ENCODE peak calls at places on chromosomes 12 and 14, in five cellular contexts. One of them, this sample, is unnamed.
A peak's percentile ranks its signal among the peaks of the same experiment; 100 is the strongest.

GRCh38 chr14:54189358-54190354 is 207.2 kb upstream of the CDKN3 start:
- DNase-seq in left ventricle myocardium superior: no peak
- DNase-seq in colonic mucosa: no peak
- DNase-seq in left ventricle myocardium inferior: no peak
- DNase-seq in GM20000: no peak
- DNase-seq in this sample: no peak

GRCh38 chr14:55752580-55753365 is 172.8 kb downstream of the KTN1 start:
- DNase-seq in left ventricle myocardium superior: no peak
- DNase-seq in colonic mucosa: no peak
- DNase-seq in left ventricle myocardium inferior: no peak
- DNase-seq in GM20000: no peak
- DNase-seq in this sample: no peak

GRCh38 chr12:132488127-132489077 is 1.5 kb upstream of the FBRSL1 start:
- DNase-seq in GM20000: no peak
- DNase-seq in left ventricle myocardium superior: peak; percentile 67
- DNase-seq in left ventricle myocardium inferior: peak; percentile 61
- DNase-seq in colonic mucosa: peak; percentile 66
- DNase-seq in this sample: peak; percentile 57

GRCh38 chr12:20483776-20484175 is 115.4 kb downstream of the PDE3A start:
- DNase-seq in GM20000: no peak
- DNase-seq in colonic mucosa: no peak
- DNase-seq in left ventricle myocardium inferior: no peak
- DNase-seq in left ventricle myocardium superior: no peak
- DNase-seq in this sample: no peak

GRCh38 chr12:58889557-58889956 is 30.7 kb downstream of the LRIG3 start:
- DNase-seq in colonic mucosa: no peak
- DNase-seq in GM20000: no peak
- DNase-seq in left ventricle myocardium inferior: no peak
- DNase-seq in left ventricle myocardium superior: no peak
- DNase-seq in this sample: no peak

GRCh38 chr12:112557954-112558630 is 139.3 kb downstream of the PTPN11 start:
- DNase-seq in GM20000: no peak
- DNase-seq in left ventricle myocardium inferior: no peak
- DNase-seq in colonic mucosa: no peak
- DNase-seq in left ventricle myocardium superior: no peak
- DNase-seq in this sample: no peak

GRCh38 chr12:5272061-5272820 is 159.7 kb upstream of the NTF3 start:
- DNase-seq in left ventricle myocardium superior: no peak
- DNase-seq in GM20000: no peak
- DNase-seq in colonic mucosa: peak; percentile 1
- DNase-seq in left ventricle myocardium inferior: no peak
- DNase-seq in this sample: no peak

GRCh38 chr14:54591461-54592245 is 24.7 kb downstream of the SAMD4A start:
- DNase-seq in left ventricle myocardium superior: no peak
- DNase-seq in left ventricle myocardium inferior: no peak
- DNase-seq in colonic mucosa: no peak
- DNase-seq in GM20000: no peak
- DNase-seq in this sample: no peak

GRCh38 chr12:98754095-98754494 is 109.0 kb downstream of the APAF1 start:
- DNase-seq in GM20000: peak; percentile 87
- DNase-seq in colonic mucosa: no peak
- DNase-seq in left ventricle myocardium superior: no peak
- DNase-seq in left ventricle myocardium inferior: no peak
- DNase-seq in this sample: no peak

GRCh38 chr12:40970320-40970907 is 217.7 kb upstream of the PDZRN4 start:
- DNase-seq in left ventricle myocardium superior: no peak
- DNase-seq in left ventricle myocardium inferior: no peak
- DNase-seq in GM20000: no peak
- DNase-seq in colonic mucosa: no peak
- DNase-seq in this sample: no peak

GRCh38 chr14:99784508-99784907 is 8.7 kb upstream of the EML1 start:
- DNase-seq in left ventricle myocardium inferior: no peak
- DNase-seq in GM20000: no peak
- DNase-seq in left ventricle myocardium superior: no peak
- DNase-seq in colonic mucosa: no peak
- DNase-seq in this sample: no peak

GRCh38 chr12:61646639-61647038 is 613.6 kb upstream of the USP15 start:
- DNase-seq in GM20000: no peak
- DNase-seq in left ventricle myocardium inferior: no peak
- DNase-seq in colonic mucosa: no peak
- DNase-seq in left ventricle myocardium superior: no peak
- DNase-seq in this sample: no peak

GRCh38 chr12:65306603-65307501 is 28.4 kb downstream of the MSRB3 start:
- DNase-seq in left ventricle myocardium superior: peak; percentile 73
- DNase-seq in left ventricle myocardium inferior: peak; percentile 50
- DNase-seq in colonic mucosa: peak; percentile 22
- DNase-seq in GM20000: no peak
- DNase-seq in this sample: peak; percentile 15

GRCh38 chr12:68624933-68625332 is 14.2 kb downstream of the RAP1B start:
- DNase-seq in left ventricle myocardium inferior: no peak
- DNase-seq in GM20000: no peak
- DNase-seq in left ventricle myocardium superior: no peak
- DNase-seq in colonic mucosa: no peak
- DNase-seq in this sample: no peak

GRCh38 chr12:72271741-72272661 is at the start of gene TRHDE:
- DNase-seq in left ventricle myocardium inferior: no peak
- DNase-seq in colonic mucosa: peak; percentile 16
- DNase-seq in GM20000: peak; percentile 24
- DNase-seq in left ventricle myocardium superior: peak; percentile 40
- DNase-seq in this sample: no peak

GRCh38 chr14:61106627-61107147 is 125.6 kb downstream of the SLC38A6 start:
- DNase-seq in left ventricle myocardium inferior: no peak
- DNase-seq in colonic mucosa: no peak
- DNase-seq in GM20000: no peak
- DNase-seq in left ventricle myocardium superior: peak; percentile 11
- DNase-seq in this sample: no peak

GRCh38 chr14:51185180-51185579 is 54.9 kb upstream of the TMX1 start:
- DNase-seq in colonic mucosa: no peak
- DNase-seq in GM20000: no peak
- DNase-seq in left ventricle myocardium superior: no peak
- DNase-seq in left ventricle myocardium inferior: no peak
- DNase-seq in this sample: no peak

GRCh38 chr12:48105321-48105866 is 485 bp downstream of the SENP1 start:
- DNase-seq in left ventricle myocardium inferior: no peak
- DNase-seq in colonic mucosa: no peak
- DNase-seq in GM20000: no peak
- DNase-seq in left ventricle myocardium superior: no peak
- DNase-seq in this sample: no peak

GRCh38 chr14:105050551-105050897 is 14.7 kb downstream of the GPR132 start:
- DNase-seq in left ventricle myocardium inferior: no peak
- DNase-seq in left ventricle myocardium superior: no peak
- DNase-seq in GM20000: no peak
- DNase-seq in colonic mucosa: peak; percentile 83
- DNase-seq in this sample: no peak

GRCh38 chr14:102655154-102655553 is 62.7 kb downstream of the RCOR1 start:
- DNase-seq in colonic mucosa: no peak
- DNase-seq in GM20000: no peak
- DNase-seq in left ventricle myocardium superior: no peak
- DNase-seq in left ventricle myocardium inferior: no peak
- DNase-seq in this sample: no peak

GRCh38 chr14:22839159-22839779 is 2.9 kb downstream of the MMP14 start:
- DNase-seq in colonic mucosa: no peak
- DNase-seq in GM20000: no peak
- DNase-seq in left ventricle myocardium inferior: no peak
- DNase-seq in left ventricle myocardium superior: peak; percentile 19
- DNase-seq in this sample: peak; percentile 63

GRCh38 chr14:104393898-104394605 is 185.5 kb upstream of the C14orf180 start:
- DNase-seq in colonic mucosa: peak; percentile 36
- DNase-seq in left ventricle myocardium superior: peak; percentile 76
- DNase-seq in left ventricle myocardium inferior: peak; percentile 69
- DNase-seq in GM20000: no peak
- DNase-seq in this sample: peak; percentile 75

GRCh38 chr14:21300892-21301291 is 21.0 kb downstream of the RPGRIP1 start:
- DNase-seq in left ventricle myocardium inferior: peak; percentile 24
- DNase-seq in GM20000: no peak
- DNase-seq in colonic mucosa: no peak
- DNase-seq in left ventricle myocardium superior: peak; percentile 60
- DNase-seq in this sample: no peak

GRCh38 chr12:102883204-102883799 is 33.7 kb downstream of the PAH start:
- DNase-seq in left ventricle myocardium inferior: peak; percentile 24
- DNase-seq in left ventricle myocardium superior: peak; percentile 63
- DNase-seq in GM20000: peak; percentile 57
- DNase-seq in colonic mucosa: peak; percentile 37
- DNase-seq in this sample: peak; percentile 38

GRCh38 chr14:104723651-104724406 is at the start of gene ADSS1:
- DNase-seq in colonic mucosa: peak; percentile 81
- DNase-seq in GM20000: peak; percentile 98
- DNase-seq in left ventricle myocardium superior: peak; percentile 89
- DNase-seq in left ventricle myocardium inferior: peak; percentile 80
- DNase-seq in this sample: peak; percentile 78

GRCh38 chr14:59870277-59871165 is at the start of gene RTN1:
- DNase-seq in left ventricle myocardium superior: peak; percentile 73
- DNase-seq in GM20000: peak; percentile 54
- DNase-seq in colonic mucosa: peak; percentile 25
- DNase-seq in left ventricle myocardium inferior: peak; percentile 51
- DNase-seq in this sample: peak; percentile 52

GRCh38 chr14:20469242-20469889 is at the start of gene PNP:
- DNase-seq in left ventricle myocardium inferior: peak; percentile 84
- DNase-seq in colonic mucosa: peak; percentile 98
- DNase-seq in GM20000: peak; percentile 93
- DNase-seq in left ventricle myocardium superior: peak; percentile 88
- DNase-seq in this sample: peak; percentile 85

GRCh38 chr14:101125313-101125712 is 221.8 kb upstream of the RTL1 start:
- DNase-seq in left ventricle myocardium superior: no peak
- DNase-seq in GM20000: no peak
- DNase-seq in left ventricle myocardium inferior: no peak
- DNase-seq in colonic mucosa: no peak
- DNase-seq in this sample: no peak

GRCh38 chr14:100200311-100200710 is 38.6 kb upstream of the YY1 start:
- DNase-seq in GM20000: no peak
- DNase-seq in left ventricle myocardium inferior: no peak
- DNase-seq in left ventricle myocardium superior: no peak
- DNase-seq in colonic mucosa: no peak
- DNase-seq in this sample: no peak

GRCh38 chr14:51462706-51463105 is 189.0 kb upstream of the FRMD6 start:
- DNase-seq in colonic mucosa: no peak
- DNase-seq in left ventricle myocardium inferior: no peak
- DNase-seq in GM20000: no peak
- DNase-seq in left ventricle myocardium superior: no peak
- DNase-seq in this sample: no peak

GRCh38 chr14:76876076-76876475 is 49.9 kb downstream of the LRRC74A start:
- DNase-seq in left ventricle myocardium inferior: peak; percentile 43
- DNase-seq in left ventricle myocardium superior: peak; percentile 61
- DNase-seq in GM20000: peak; percentile 76
- DNase-seq in colonic mucosa: peak; percentile 48
- DNase-seq in this sample: peak; percentile 74

GRCh38 chr12:57724003-57724935 is 14.3 kb downstream of the AGAP2 start:
- DNase-seq in GM20000: peak; percentile 32
- DNase-seq in left ventricle myocardium superior: no peak
- DNase-seq in colonic mucosa: no peak
- DNase-seq in left ventricle myocardium inferior: no peak
- DNase-seq in this sample: no peak

GRCh38 chr12:40921563-40922163 is 229.4 kb downstream of the CNTN1 start:
- DNase-seq in GM20000: peak; percentile 8
- DNase-seq in colonic mucosa: no peak
- DNase-seq in left ventricle myocardium superior: no peak
- DNase-seq in left ventricle myocardium inferior: no peak
- DNase-seq in this sample: no peak

GRCh38 chr14:89280612-89281011 is 136.4 kb downstream of the FOXN3 start:
- DNase-seq in colonic mucosa: no peak
- DNase-seq in left ventricle myocardium inferior: no peak
- DNase-seq in left ventricle myocardium superior: no peak
- DNase-seq in GM20000: no peak
- DNase-seq in this sample: no peak

GRCh38 chr14:99703381-99703780 is 19.3 kb downstream of the CYP46A1 start:
- DNase-seq in colonic mucosa: no peak
- DNase-seq in left ventricle myocardium superior: no peak
- DNase-seq in GM20000: no peak
- DNase-seq in left ventricle myocardium inferior: no peak
- DNase-seq in this sample: no peak